ENCODE peak calls at places on chromosomes 4 and X, in seven cellular contexts. J is GM23338, X is mammary epithelial cell, V is GM23248, A is neural progenitor cell, T is SK-N-SH, H is K562. Q is an unnamed sample. For H3K36me3 and H3K4me1, the result is how much of the 10 kb centered on the place peaks cover.

GRCh38 chr4:149891381-149891780 is 75.7 kb upstream of the IQCM start:
- DNase-seq in J (no peak), X (no peak), V (no peak), A (peak), T (no peak), H (no peak), Q (no peak)

GRCh38 chr4:73308286-73308685 is 49.7 kb upstream of the ANKRD17 start:
- DNase-seq in J (peak), X (peak), V (peak), A (peak), T (no peak), H (no peak), Q (no peak)

GRCh38 chr4:134862116-134862515 is 660.5 kb upstream of the PABPC4L start:
- DNase-seq in J (no peak), X (no peak), V (no peak), A (no peak), T (no peak), H (no peak), Q (no peak)

GRCh38 chrX:39174761-39175417 is 373.6 kb downstream of the MID1IP1 start:
- DNase-seq in J (no peak), X (no peak), V (peak), A (no peak), T (no peak), H (no peak), Q (no peak)

GRCh38 chr4:168028568-168028967 is 63.8 kb upstream of the ANXA10 start:
- DNase-seq in J (no peak), X (peak), V (peak), A (no peak), T (peak), H (no peak), Q (no peak)

GRCh38 chr4:71648923-71649322 is 135.0 kb downstream of the GC start:
- DNase-seq in J (no peak), X (no peak), V (no peak), A (no peak), T (no peak), H (no peak), Q (no peak)

GRCh38 chrX:102712967-102713677 is 874 bp downstream of the GPRASP2 start:
- DNase-seq in J (peak), X (peak), V (peak), A (peak), T (peak), H (peak), Q (peak)

GRCh38 chr4:80202190-80202711 is 4.9 kb downstream of the PRDM8 start:
- DNase-seq in J (peak), X (peak), V (peak), A (peak), T (no peak), H (no peak), Q (no peak)

GRCh38 chr4:86891785-86892638 is at the start of gene C4orf36:
- DNase-seq in J (peak), X (peak), V (peak), A (peak), T (peak), H (peak), Q (peak)

GRCh38 chr4:176044589-176044951 is 21.1 kb upstream of the WDR17 start:
- DNase-seq in J (no peak), X (no peak), V (peak), A (no peak), T (no peak), H (no peak), Q (no peak)

GRCh38 chr4:180665994-180666818 is 1577.0 kb upstream of the TENM3 start:
- DNase-seq in J (peak), X (peak), V (peak), A (peak), T (peak), H (peak), Q (peak)

GRCh38 chr4:2698504-2698903 is 57.6 kb downstream of the TNIP2 start:
- DNase-seq in J (no peak), X (no peak), V (no peak), A (no peak), T (no peak), H (no peak), Q (no peak)

GRCh38 chrX:46179748-46180147 is 365.5 kb downstream of the ZNF674 start:
- DNase-seq in J (no peak), X (no peak), V (no peak), A (no peak), T (no peak), H (no peak), Q (no peak)

GRCh38 chr4:186015212-186015817 is 53.6 kb upstream of the TLR3 start:
- DNase-seq in J (no peak), X (no peak), V (no peak), A (peak), T (no peak), H (no peak), Q (no peak)

GRCh38 chrX:40104649-40105015 is 6.9 kb upstream of the BCOR start:
- DNase-seq in J (no peak), X (peak), V (peak), A (peak), T (peak), H (no peak), Q (no peak)

GRCh38 chr4:122412547-122412946 is 33.7 kb downstream of the ADAD1 start:
- DNase-seq in J (no peak), X (no peak), V (peak), A (no peak), T (no peak), H (peak), Q (no peak)

GRCh38 chr4:6332042-6332668 is 62.5 kb downstream of the WFS1 start:
- DNase-seq in J (peak), X (no peak), V (peak), A (peak), T (peak), H (peak), Q (no peak)

GRCh38 chr4:98341309-98341708 is 80.1 kb downstream of the RAP1GDS1 start:
- DNase-seq in J (no peak), X (no peak), V (peak), A (no peak), T (peak), H (no peak), Q (no peak)

GRCh38 chrX:1423215-1423614 is 29.5 kb downstream of the ASMTL start:
- DNase-seq in J (no peak), X (no peak), V (no peak), A (no peak), T (no peak), H (no peak), Q (no peak)

GRCh38 chr4:4386736-4387392 is at the start of gene NSG1:
- DNase-seq in J (peak), X (peak), V (peak), A (peak), T (no peak), H (peak), Q (no peak)

GRCh38 chrX:110425222-110425621 is 66.6 kb downstream of the RTL9 start:
- DNase-seq in J (peak), X (no peak), V (no peak), A (no peak), T (peak), H (no peak), Q (no peak)

GRCh38 chr4:173527103-173527876 is 2.7 kb downstream of the HAND2 start:
- DNase-seq in J (peak), X (no peak), V (peak), A (peak), T (no peak), H (no peak), Q (no peak)

GRCh38 chr4:76948441-76949292 is 885 bp upstream of the SEPTIN11 start:
- DNase-seq in J (peak), X (peak), V (peak), A (peak), T (peak), H (peak), Q (peak)

GRCh38 chr4:76947369-76947768 is 2.2 kb upstream of the SEPTIN11 start:
- DNase-seq in J (no peak), X (no peak), V (no peak), A (no peak), T (no peak), H (peak), Q (no peak)

GRCh38 chr4:76939184-76939583 is 10.4 kb upstream of the SEPTIN11 start:
- DNase-seq in J (no peak), X (no peak), V (no peak), A (no peak), T (no peak), H (no peak), Q (no peak)

GRCh38 chr4:76943129-76943620 is 6.4 kb upstream of the SEPTIN11 start:
- DNase-seq in J (no peak), X (peak), V (peak), A (no peak), T (no peak), H (peak), Q (no peak)

DNA sequence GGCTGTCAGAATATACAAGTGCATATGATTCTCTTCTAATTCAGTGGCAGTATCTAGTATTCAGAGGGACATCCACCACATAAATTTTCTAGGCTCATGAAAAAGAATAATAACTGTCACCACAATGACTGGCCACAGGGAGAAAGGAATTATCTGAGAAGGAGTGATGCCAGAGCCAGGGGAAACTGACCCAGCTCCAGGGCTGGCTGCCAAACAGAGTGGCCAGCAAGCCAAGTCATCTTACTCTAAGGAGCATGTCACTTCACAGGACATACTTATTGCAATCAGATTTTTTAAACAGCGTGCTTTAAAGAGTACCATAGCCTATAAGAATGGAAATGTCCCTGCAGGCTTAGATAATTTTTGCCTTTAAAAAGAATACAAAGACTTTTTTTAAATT is 5.8 kb upstream of the SEPTIN11 start:
- DNase-seq in J (no peak), X (no peak), V (peak), A (no peak), T (no peak), H (no peak), Q (no peak)
- H3K36me3 ChIP-seq in J (under half), X (under half), V (under half), A (under half), T (under half), H (under half), Q (under half)

DNA sequence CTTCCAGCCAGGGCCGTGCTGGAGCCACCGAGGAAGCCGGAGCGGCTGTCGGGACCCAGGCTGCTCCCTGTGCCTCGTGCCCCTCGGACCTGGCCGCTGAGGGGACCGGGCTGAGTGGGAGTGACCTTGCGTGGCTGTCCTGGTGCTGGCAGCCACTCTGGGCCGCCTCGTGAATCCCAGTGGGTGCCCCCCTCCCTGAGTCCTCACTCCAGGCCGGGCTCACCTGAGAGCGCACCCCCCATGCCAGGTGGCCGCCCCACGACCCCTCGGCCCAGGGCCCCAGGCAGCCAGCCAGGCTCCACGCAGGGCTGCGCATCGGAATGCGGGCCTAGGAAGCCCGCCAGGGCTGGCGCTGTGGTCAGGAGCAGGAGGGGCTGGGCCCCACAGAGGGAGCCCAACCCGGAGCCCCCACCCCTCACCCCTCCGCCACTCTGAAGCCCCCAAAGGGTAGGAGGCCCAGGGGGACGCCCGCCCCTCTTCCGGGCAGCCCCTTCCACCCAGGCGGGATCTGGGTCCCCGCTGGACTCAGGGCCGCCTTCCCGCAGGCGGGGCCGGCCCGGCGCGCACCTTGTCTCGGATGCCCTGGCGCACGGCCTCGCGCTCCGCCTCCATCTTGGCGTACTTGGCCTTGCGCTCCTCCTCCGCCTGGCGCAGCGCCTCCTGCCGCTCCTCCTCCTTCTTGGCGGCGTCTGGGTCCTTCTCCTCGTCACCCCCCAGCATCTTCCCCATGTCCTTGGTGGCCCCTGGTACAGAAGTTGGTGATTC is 33.9 kb downstream of the CPLX1 start:
- DNase-seq in J (peak), X (no peak), V (peak), A (no peak), T (no peak), H (peak), Q (no peak)
- H3K4me1 ChIP-seq in J (under half), X (under half), V (under half), A (under half), T (under half), H (under half), Q (under half)

DNA sequence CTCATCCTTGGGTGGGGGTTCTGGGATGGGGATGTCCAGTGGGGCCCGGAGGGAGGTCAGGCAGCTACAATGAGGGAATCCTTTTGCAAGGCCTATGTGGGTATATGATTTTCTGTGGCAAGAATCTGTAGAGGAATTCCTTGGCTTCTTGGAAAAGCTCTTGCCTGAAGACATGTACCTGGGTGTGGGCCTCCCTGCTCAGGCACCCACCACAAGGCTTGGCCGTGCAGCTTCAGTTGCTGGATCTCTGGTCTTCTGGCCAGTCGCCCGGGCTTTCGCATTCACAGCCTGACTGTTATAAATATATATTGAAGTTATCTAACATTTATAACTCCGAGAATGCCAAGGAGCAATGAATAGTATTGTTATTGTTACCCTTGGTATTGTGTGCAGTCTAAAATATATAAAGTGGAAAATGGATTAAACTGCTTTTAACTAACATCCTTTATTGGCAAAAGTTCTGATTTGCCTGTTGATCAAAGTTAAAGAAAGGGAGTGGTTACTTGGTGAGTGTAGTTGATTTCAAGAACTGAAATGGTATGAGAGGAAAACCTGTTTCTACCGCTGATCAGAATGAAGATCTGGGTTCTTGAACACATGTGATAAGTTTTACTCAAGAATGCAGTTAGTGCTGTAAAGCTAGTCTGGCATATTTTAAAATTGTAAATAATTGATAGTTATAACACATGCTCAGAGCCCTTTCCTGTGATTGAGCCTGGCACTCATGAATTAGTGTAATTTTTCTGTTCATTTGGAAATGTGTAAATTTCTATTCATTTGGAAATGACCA is 36.0 kb downstream of the PTTG2 start:
- DNase-seq in J (no peak), X (no peak), V (no peak), A (no peak), T (no peak), H (no peak), Q (no peak)
- H3K4me2 ChIP-seq in J (no peak), X (no peak), V (no peak), A (no peak), T (no peak), H (no peak), Q (no peak)

GRCh38 chr4:118730683-118731082 is 45.5 kb downstream of the METTL14 start:
- DNase-seq in J (no peak), X (no peak), V (peak), A (no peak), T (no peak), H (no peak), Q (no peak)

GRCh38 chr4:118729287-118730286 is 44.4 kb downstream of the METTL14 start:
- DNase-seq in J (no peak), X (no peak), V (peak), A (no peak), T (no peak), H (no peak), Q (no peak)

GRCh38 chr4:118736867-118737266 is 51.7 kb downstream of the METTL14 start:
- DNase-seq in J (no peak), X (no peak), V (no peak), A (no peak), T (no peak), H (no peak), Q (no peak)

GRCh38 chr4:118734491-118735205 is 49.5 kb downstream of the METTL14 start:
- DNase-seq in J (no peak), X (no peak), V (no peak), A (no peak), T (no peak), H (no peak), Q (no peak)

GRCh38 chr4:118732591-118733330 is 47.6 kb downstream of the METTL14 start:
- DNase-seq in J (no peak), X (peak), V (peak), A (no peak), T (no peak), H (no peak), Q (no peak)
- H3K36me3 ChIP-seq in J (under half), X (under half), V (half or more), A (under half), T (half or more), H (under half), Q (under half)

DNA sequence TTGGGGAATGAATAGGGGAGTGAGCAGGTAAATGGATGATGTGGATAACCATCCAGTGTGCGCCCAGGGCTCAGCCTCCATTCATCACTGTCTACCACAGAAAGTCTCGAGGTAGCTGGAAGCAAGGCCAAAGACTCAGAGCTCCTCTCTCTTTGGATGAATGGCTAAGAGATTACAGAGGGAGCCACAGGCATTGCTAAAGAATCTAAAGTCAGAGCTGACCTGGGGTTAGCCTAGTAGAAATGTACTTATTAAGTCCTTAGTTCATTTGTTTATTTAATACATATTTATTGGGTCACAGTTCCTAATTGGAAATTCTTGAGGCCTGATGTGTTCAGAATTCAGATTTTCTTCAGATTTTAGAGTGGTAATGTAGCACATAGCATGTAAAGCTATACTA is 88.7 kb upstream of the HPF1 start:
- DNase-seq in J (no peak), X (no peak), V (no peak), A (no peak), T (no peak), H (no peak), Q (no peak)
- H3K4me1 ChIP-seq in J (under half), X (under half), V (under half), A (under half), T (under half), H (under half), Q (under half)

GRCh38 chrX:106378616-106379015 is 210.5 kb downstream of the PWWP3B start:
- DNase-seq in J (no peak), X (no peak), V (no peak), A (no peak), T (no peak), H (no peak), Q (no peak)
- H3K4me2 ChIP-seq in J (no peak), X (no peak), V (no peak), A (no peak), T (peak), H (no peak), Q (no peak)